ENCODE peak calls at places on chromosome 2, in nine cellular contexts. One of them, this sample, is unnamed.

GRCh38 chr2:220279372-220279771 is 651.9 kb downstream of the SLC4A3 start:
- DNase-seq in NCI-H2081: no peak
- DNase-seq in Caki2: peak
- DNase-seq in left cardiac atrium: no peak
- DNase-seq in ELF-1: no peak
- DNase-seq in germinal center: no peak
- DNase-seq in tibial artery: no peak
- DNase-seq in HTR-8/SVneo: peak
- DNase-seq in kidney glomerular epithelial cell: peak
- DNase-seq in this sample: no peak

GRCh38 chr2:218959761-218960195 is 312 bp downstream of the CDK5R2 start:
- DNase-seq in NCI-H2081: no peak
- DNase-seq in Caki2: no peak
- DNase-seq in left cardiac atrium: no peak
- DNase-seq in ELF-1: peak
- DNase-seq in germinal center: no peak
- DNase-seq in tibial artery: no peak
- DNase-seq in HTR-8/SVneo: no peak
- DNase-seq in kidney glomerular epithelial cell: no peak
- DNase-seq in this sample: no peak

GRCh38 chr2:204046145-204046544 is 109.6 kb downstream of the ICOS start:
- DNase-seq in NCI-H2081: no peak
- DNase-seq in Caki2: no peak
- DNase-seq in left cardiac atrium: no peak
- DNase-seq in ELF-1: no peak
- DNase-seq in germinal center: peak
- DNase-seq in tibial artery: no peak
- DNase-seq in HTR-8/SVneo: no peak
- DNase-seq in kidney glomerular epithelial cell: no peak
- DNase-seq in this sample: no peak

GRCh38 chr2:60880988-60881932 is at the start of gene REL:
- DNase-seq in NCI-H2081: peak
- DNase-seq in Caki2: peak
- DNase-seq in left cardiac atrium: peak
- DNase-seq in ELF-1: peak
- DNase-seq in germinal center: peak
- DNase-seq in tibial artery: peak
- DNase-seq in HTR-8/SVneo: peak
- DNase-seq in kidney glomerular epithelial cell: peak
- DNase-seq in this sample: peak

GRCh38 chr2:175476950-175477349 is 295.4 kb upstream of the ATP5MC3 start:
- DNase-seq in NCI-H2081: no peak
- DNase-seq in Caki2: no peak
- DNase-seq in left cardiac atrium: peak
- DNase-seq in ELF-1: no peak
- DNase-seq in germinal center: no peak
- DNase-seq in tibial artery: peak
- DNase-seq in HTR-8/SVneo: no peak
- DNase-seq in kidney glomerular epithelial cell: no peak
- DNase-seq in this sample: no peak

GRCh38 chr2:33166287-33166881 is 219.6 kb downstream of the LTBP1 start:
- DNase-seq in NCI-H2081: no peak
- DNase-seq in Caki2: no peak
- DNase-seq in left cardiac atrium: no peak
- DNase-seq in ELF-1: no peak
- DNase-seq in germinal center: no peak
- DNase-seq in tibial artery: no peak
- DNase-seq in HTR-8/SVneo: no peak
- DNase-seq in kidney glomerular epithelial cell: no peak
- DNase-seq in this sample: no peak

GRCh38 chr2:13005048-13005447 is 288.3 kb downstream of the TRIB2 start:
- DNase-seq in NCI-H2081: no peak
- DNase-seq in Caki2: no peak
- DNase-seq in left cardiac atrium: no peak
- DNase-seq in ELF-1: no peak
- DNase-seq in germinal center: no peak
- DNase-seq in tibial artery: no peak
- DNase-seq in HTR-8/SVneo: no peak
- DNase-seq in kidney glomerular epithelial cell: no peak
- DNase-seq in this sample: no peak

GRCh38 chr2:127674241-127675209 is 805 bp downstream of the LIMS2 start:
- DNase-seq in NCI-H2081: no peak
- DNase-seq in Caki2: no peak
- DNase-seq in left cardiac atrium: peak
- DNase-seq in ELF-1: no peak
- DNase-seq in germinal center: no peak
- DNase-seq in tibial artery: peak
- DNase-seq in HTR-8/SVneo: peak
- DNase-seq in kidney glomerular epithelial cell: no peak
- DNase-seq in this sample: no peak

GRCh38 chr2:48279347-48279746 is 250.6 kb upstream of the STON1 start:
- DNase-seq in NCI-H2081: peak
- DNase-seq in Caki2: no peak
- DNase-seq in left cardiac atrium: no peak
- DNase-seq in ELF-1: no peak
- DNase-seq in germinal center: no peak
- DNase-seq in tibial artery: no peak
- DNase-seq in HTR-8/SVneo: no peak
- DNase-seq in kidney glomerular epithelial cell: no peak
- DNase-seq in this sample: no peak

GRCh38 chr2:10369269-10370255 is 66.9 kb downstream of the HPCAL1 start:
- DNase-seq in NCI-H2081: no peak
- DNase-seq in Caki2: no peak
- DNase-seq in left cardiac atrium: no peak
- DNase-seq in ELF-1: no peak
- DNase-seq in germinal center: no peak
- DNase-seq in tibial artery: no peak
- DNase-seq in HTR-8/SVneo: no peak
- DNase-seq in kidney glomerular epithelial cell: no peak
- DNase-seq in this sample: no peak

GRCh38 chr2:17792515-17792914 is 23.7 kb upstream of the MSGN1 start:
- DNase-seq in NCI-H2081: no peak
- DNase-seq in Caki2: no peak
- DNase-seq in left cardiac atrium: no peak
- DNase-seq in ELF-1: no peak
- DNase-seq in germinal center: no peak
- DNase-seq in tibial artery: no peak
- DNase-seq in HTR-8/SVneo: no peak
- DNase-seq in kidney glomerular epithelial cell: no peak
- DNase-seq in this sample: no peak

GRCh38 chr2:209688388-209688787 is 83.2 kb upstream of the UNC80 start:
- DNase-seq in NCI-H2081: no peak
- DNase-seq in Caki2: no peak
- DNase-seq in left cardiac atrium: no peak
- DNase-seq in ELF-1: no peak
- DNase-seq in germinal center: no peak
- DNase-seq in tibial artery: no peak
- DNase-seq in HTR-8/SVneo: no peak
- DNase-seq in kidney glomerular epithelial cell: no peak
- DNase-seq in this sample: no peak

GRCh38 chr2:173238385-173238784 is 116.3 kb upstream of the CDCA7 start:
- DNase-seq in NCI-H2081: no peak
- DNase-seq in Caki2: no peak
- DNase-seq in left cardiac atrium: no peak
- DNase-seq in ELF-1: no peak
- DNase-seq in germinal center: no peak
- DNase-seq in tibial artery: no peak
- DNase-seq in HTR-8/SVneo: no peak
- DNase-seq in kidney glomerular epithelial cell: no peak
- DNase-seq in this sample: no peak

This sample was measured in activated T-cell treated with anti-CD3 and anti-CD28 coated beads for 24 hours.